ENCODE peak calls at places on chromosomes 4 and X, in eight cellular contexts. I, Y, M, E, J, V, Q and R are unnamed samples.

GRCh38 chr4:3412257-3413020 is 29.3 kb upstream of the HGFAC start:
- DNase-seq in I (no peak), Y (no peak), M (peak; percentile 66), E (no peak), J (no peak), V (no peak), Q (no peak), R (peak; percentile 82)

GRCh38 chrX:101195442-101196173 is 24.0 kb upstream of the DRP2 start:
- DNase-seq in I (no peak), Y (no peak), M (no peak), E (no peak), J (no peak), V (no peak), Q (peak; percentile 41), R (no peak)

GRCh38 chrX:53324085-53324484 is 42.7 kb upstream of the IQSEC2 start:
- DNase-seq in I (no peak), Y (no peak), M (no peak), E (no peak), J (no peak), V (no peak), Q (no peak), R (no peak)

GRCh38 chrX:54048413-54048812 is 4.1 kb upstream of the PHF8 start:
- DNase-seq in I (no peak), Y (no peak), M (no peak), E (no peak), J (no peak), V (no peak), Q (peak; percentile 17), R (no peak)

GRCh38 chr4:6649216-6649615 is 8.7 kb downstream of the MRFAP1 start:
- DNase-seq in I (no peak), Y (no peak), M (no peak), E (no peak), J (no peak), V (no peak), Q (no peak), R (peak; percentile 15)

GRCh38 chrX:145817299-145817665 is 347 bp upstream of the SLITRK2 start:
- DNase-seq in I (peak; percentile 23), Y (no peak), M (no peak), E (no peak), J (no peak), V (no peak), Q (no peak), R (no peak)

GRCh38 chr4:105059337-105059736 is 87.3 kb upstream of the TET2 start:
- DNase-seq in I (no peak), Y (no peak), M (peak; percentile 6), E (no peak), J (no peak), V (no peak), Q (no peak), R (no peak)

GRCh38 chrX:134600714-134601113 is 57.6 kb downstream of the PLAC1 start:
- DNase-seq in I (no peak), Y (no peak), M (no peak), E (no peak), J (no peak), V (no peak), Q (no peak), R (no peak)

GRCh38 chr4:99458911-99459447 is 23.8 kb upstream of the ADH7 start:
- DNase-seq in I (no peak), Y (no peak), M (no peak), E (no peak), J (no peak), V (no peak), Q (no peak), R (no peak)

GRCh38 chrX:40154853-40155616 is 57.3 kb upstream of the BCOR start:
- DNase-seq in I (peak; percentile 76), Y (peak; percentile 81), M (peak; percentile 91), E (peak; percentile 63), J (peak; percentile 44), V (no peak), Q (peak; percentile 87), R (no peak)

GRCh38 chr4:42501624-42502401 is 104.5 kb downstream of the SHISA3 start:
- DNase-seq in I (no peak), Y (no peak), M (no peak), E (peak; percentile 9), J (no peak), V (no peak), Q (no peak), R (no peak)

GRCh38 chrX:37883196-37883595 is 35.8 kb upstream of the DYNLT3 start:
- DNase-seq in I (no peak), Y (no peak), M (no peak), E (no peak), J (no peak), V (no peak), Q (no peak), R (no peak)

GRCh38 chr4:154119317-154119716 is 330.4 kb upstream of the SFRP2 start:
- DNase-seq in I (no peak), Y (no peak), M (no peak), E (no peak), J (no peak), V (no peak), Q (no peak), R (no peak)

GRCh38 chr4:47434931-47435330 is 28.6 kb downstream of the COMMD8 start:
- DNase-seq in I (no peak), Y (no peak), M (no peak), E (no peak), J (no peak), V (no peak), Q (no peak), R (no peak)

GRCh38 chr4:25723409-25723808 is 67.8 kb downstream of the SLC34A2 start:
- DNase-seq in I (no peak), Y (peak; percentile 18), M (no peak), E (no peak), J (no peak), V (no peak), Q (no peak), R (no peak)

GRCh38 chr4:182604161-182604591 is 313.0 kb downstream of the DCTD start:
- DNase-seq in I (no peak), Y (no peak), M (no peak), E (peak; percentile 88), J (no peak), V (no peak), Q (no peak), R (no peak)

GRCh38 chr4:155491336-155492131 is 114.8 kb upstream of the MAP9 start:
- DNase-seq in I (no peak), Y (no peak), M (no peak), E (no peak), J (no peak), V (no peak), Q (no peak), R (no peak)

DNA sequence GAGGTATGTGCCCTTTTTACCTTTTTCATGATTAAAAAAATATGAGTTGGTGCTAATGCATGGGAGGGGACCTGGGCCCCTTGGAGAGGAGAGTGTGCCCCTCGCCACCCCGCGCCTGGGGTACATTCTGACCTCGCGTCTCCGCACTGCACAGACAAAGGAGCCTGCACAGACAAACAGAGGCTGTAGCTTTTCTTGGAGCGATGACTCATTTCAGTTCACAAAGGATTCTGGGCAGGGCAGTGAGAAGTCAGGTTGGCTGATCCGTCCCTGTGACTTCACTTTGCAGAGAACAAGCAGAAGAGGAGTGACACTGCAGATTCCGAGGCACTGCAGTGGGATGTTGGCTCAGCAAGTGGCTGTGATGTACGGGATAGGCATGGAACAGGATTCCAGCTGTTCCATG is 82.9 kb downstream of the STOX2 start:
- DNase-seq in I (peak; percentile 34), Y (peak; percentile 68), M (peak; percentile 90), E (peak; percentile 55), J (peak; percentile 76), V (peak; percentile 65), Q (peak; percentile 7), R (no peak)
- TF ChIP-seq POLR2A in I (peak; percentile 3), Y (no peak), M (peak; percentile 87), E (no peak), J (peak; percentile 81), V (no peak), Q (no peak), R (no peak)

GRCh38 chrX:48711929-48712505 is 15.5 kb downstream of the SUV39H1 start:
- DNase-seq in I (no peak), Y (no peak), M (no peak), E (no peak), J (no peak), V (no peak), Q (peak; percentile 61), R (no peak)
- TF ChIP-seq POLR2A in I (no peak), Y (no peak), M (no peak), E (no peak), J (no peak), V (no peak), Q (no peak), R (no peak)

DNA sequence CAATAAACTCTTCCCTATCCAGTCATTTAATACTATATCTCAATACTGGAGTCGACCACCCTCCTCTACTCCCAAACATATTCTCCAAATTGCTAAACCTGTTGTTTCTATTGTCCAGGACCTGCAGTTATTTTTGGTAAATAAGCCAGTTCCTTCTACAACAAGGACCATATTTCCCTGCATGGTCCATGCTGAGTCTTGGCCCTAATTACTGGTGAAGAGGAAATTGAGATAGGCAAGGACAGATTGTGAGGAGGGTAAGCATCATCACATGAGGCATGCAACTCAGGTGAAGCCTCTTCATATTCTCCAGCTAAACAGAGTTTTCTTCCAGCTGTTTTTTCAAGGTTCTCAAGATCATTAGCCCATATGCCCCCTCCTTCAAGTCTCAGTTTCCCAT is 1193.6 kb downstream of the RAPGEF2 start:
- DNase-seq in I (no peak), Y (no peak), M (no peak), E (no peak), J (no peak), V (no peak), Q (no peak), R (no peak)
- TF ChIP-seq POLR2A in I (no peak), Y (no peak), M (no peak), E (no peak), J (no peak), V (no peak), Q (no peak), R (no peak)

DNA sequence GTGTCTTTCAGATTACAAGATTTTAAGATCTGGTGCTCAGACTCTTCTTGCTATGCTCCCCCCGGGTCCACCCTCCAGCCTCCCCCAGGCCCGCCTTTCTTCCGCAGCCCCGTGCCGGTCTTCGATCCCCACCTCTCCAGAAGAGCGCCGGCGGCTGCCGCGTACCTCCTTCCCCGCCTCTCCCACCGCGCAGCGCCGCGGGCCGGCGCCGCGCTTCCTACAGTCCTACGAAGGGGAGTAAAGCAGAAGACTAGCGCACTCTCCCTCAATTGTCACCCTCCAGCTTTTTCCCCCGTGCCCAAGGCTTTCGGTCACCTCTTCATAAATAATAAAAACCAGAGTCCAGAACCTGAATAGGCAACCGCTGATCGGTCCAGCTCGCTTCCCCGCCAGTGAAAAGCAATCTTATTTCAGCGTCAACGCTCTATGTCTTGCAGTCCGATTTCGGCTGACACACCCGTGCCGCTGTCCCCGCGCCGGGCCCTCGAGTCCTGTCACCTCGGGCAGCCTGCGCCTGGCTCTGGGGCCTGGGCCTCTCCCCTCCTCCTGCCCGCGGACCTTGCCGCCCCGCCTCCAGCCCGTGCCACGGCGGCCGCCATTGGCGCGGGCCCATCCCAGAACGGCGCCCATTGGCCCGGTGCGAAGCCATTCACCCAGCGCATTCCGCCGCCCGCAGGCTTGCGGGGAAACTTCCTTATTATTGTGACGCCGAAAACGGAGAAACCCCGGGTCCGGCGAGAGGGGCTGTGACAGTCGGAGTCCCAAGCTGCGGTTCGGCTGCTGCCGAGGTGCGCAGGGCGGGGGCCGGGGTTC is at the start of gene HERC3:
- DNase-seq in I (peak; percentile 93), Y (peak; percentile 94), M (peak; percentile 94), E (peak; percentile 93), J (peak; percentile 58), V (peak; percentile 86), Q (peak; percentile 67), R (peak; percentile 98)
- TF ChIP-seq POLR2A in I (peak; percentile 70), Y (no peak), M (peak; percentile 88), E (no peak), J (no peak), V (no peak), Q (no peak), R (no peak)